ENCODE peak calls at places on chromosomes 7 and 10, in seven cellular contexts. R is GM23338, Z is nephron progenitor cell, N is MCF 10A, Y is spleen, T is NB4, X is neural crest cell. G is an unnamed sample.

GRCh38 chr7:143172354-143172753 is 10.9 kb upstream of the TAS2R39 start:
- DNase-seq in R (peak; percentile 6), Z (no peak), N (peak; percentile 71), Y (no peak), T (no peak), X (no peak), G (no peak)

GRCh38 chr7:151954866-151955820 is 1.1 kb upstream of the GALNTL5 start:
- DNase-seq in R (no peak), Z (no peak), N (no peak), Y (no peak), T (peak; percentile 63), X (no peak), G (no peak)

GRCh38 chr10:133618851-133619250 is 7.7 kb downstream of the FRG2B start:
- DNase-seq in R (no peak), Z (no peak), N (no peak), Y (no peak), T (no peak), X (no peak), G (no peak)

GRCh38 chr7:2313450-2314208 is 612 bp downstream of the SNX8 start:
- DNase-seq in R (no peak), Z (no peak), N (peak; percentile 8), Y (no peak), T (peak; percentile 47), X (no peak), G (no peak)

GRCh38 chr10:95547197-95547596 is 14.0 kb downstream of the SORBS1 start:
- DNase-seq in R (no peak), Z (no peak), N (no peak), Y (no peak), T (no peak), X (no peak), G (no peak)

GRCh38 chr10:125783957-125784356 is 8.3 kb upstream of the MMP21 start:
- DNase-seq in R (no peak), Z (no peak), N (no peak), Y (no peak), T (no peak), X (no peak), G (no peak)

GRCh38 chr7:80288175-80289122 is 153.8 kb downstream of the GNAI1 start:
- DNase-seq in R (peak; percentile 36), Z (peak; percentile 10), N (peak; percentile 43), Y (no peak), T (no peak), X (no peak), G (no peak)

GRCh38 chr7:83851551-83851950 is 202.6 kb upstream of the SEMA3E start:
- DNase-seq in R (no peak), Z (no peak), N (no peak), Y (no peak), T (no peak), X (no peak), G (no peak)

GRCh38 chr7:98399462-98399861 is 1.4 kb downstream of the BAIAP2L1 start:
- DNase-seq in R (no peak), Z (no peak), N (no peak), Y (no peak), T (no peak), X (no peak), G (no peak)

GRCh38 chr7:98398567-98399372 is 2.1 kb downstream of the BAIAP2L1 start:
- DNase-seq in R (peak; percentile 19), Z (no peak), N (peak; percentile 12), Y (no peak), T (no peak), X (no peak), G (no peak)

GRCh38 chr7:98396768-98397167 is 4.1 kb downstream of the BAIAP2L1 start:
- DNase-seq in R (no peak), Z (no peak), N (no peak), Y (no peak), T (no peak), X (no peak), G (no peak)

GRCh38 chr7:98399903-98400537 is 870 bp downstream of the BAIAP2L1 start:
- DNase-seq in R (peak; percentile 73), Z (peak; percentile 50), N (peak; percentile 34), Y (peak; percentile 21), T (no peak), X (no peak), G (no peak)

DNA sequence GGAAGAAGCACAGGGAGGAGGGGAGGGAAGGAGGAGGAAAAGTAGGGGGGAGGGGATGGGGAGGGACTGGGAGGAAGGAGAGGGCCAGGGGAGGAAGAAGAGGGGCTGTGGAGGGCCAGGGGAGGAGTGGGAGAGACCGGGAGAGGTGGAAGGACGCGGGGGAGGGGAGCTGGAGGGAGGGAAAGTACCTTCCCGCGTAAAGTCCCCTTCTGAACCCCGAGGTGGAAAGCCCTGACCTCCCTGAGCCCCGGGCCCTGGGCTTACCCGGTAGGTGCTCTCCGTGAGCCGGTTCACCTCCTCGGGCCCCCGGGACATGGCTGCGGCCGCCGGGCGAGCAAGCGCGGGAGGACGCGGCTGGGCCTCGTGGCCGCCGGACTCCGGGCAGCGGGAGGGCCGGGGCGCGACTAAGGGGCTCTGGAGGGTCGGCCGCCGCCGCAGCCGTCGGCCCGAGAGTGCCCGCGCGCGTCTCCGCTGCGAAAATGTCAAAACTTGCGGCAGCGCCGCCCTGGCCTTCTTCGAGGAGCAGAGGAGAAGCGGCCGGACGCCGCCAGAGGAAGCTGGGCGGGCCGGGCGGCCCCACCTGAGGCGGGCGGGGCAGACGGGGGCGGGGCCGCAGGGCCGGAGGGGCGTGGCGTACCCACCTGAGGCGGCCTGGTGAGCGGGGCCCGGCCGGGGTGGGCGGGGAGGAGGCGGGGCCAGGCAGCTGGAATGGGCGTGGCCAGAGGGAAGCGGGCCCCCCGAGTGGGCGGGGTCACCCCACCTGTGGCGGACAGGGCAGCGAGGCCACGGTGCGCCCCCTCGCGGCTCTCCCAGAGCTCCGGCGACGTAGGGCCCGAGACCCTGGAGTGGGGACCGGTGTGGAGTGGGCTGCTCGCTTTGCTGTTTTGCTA is at the start of gene BAIAP2L1:
- DNase-seq in R (peak; percentile 93), Z (peak; percentile 99), N (peak; percentile 91), Y (peak; percentile 93), T (peak; percentile 40), X (peak; percentile 80), G (peak; percentile 34)
- TF ChIP-seq CTCF in R (peak; percentile 89), Z (peak; percentile 66), N (peak; percentile 91), Y (peak; percentile 68), T (peak; percentile 27), X (peak; percentile 78), G (peak; percentile 63)

GRCh38 chr7:140230862-140231778 is 54.3 kb upstream of the KDM7A start:
- DNase-seq in R (peak; percentile 94), Z (peak; percentile 74), N (peak; percentile 9), Y (peak; percentile 89), T (no peak), X (peak; percentile 45), G (no peak)

GRCh38 chr7:140232959-140233649 is 56.3 kb upstream of the KDM7A start:
- DNase-seq in R (no peak), Z (no peak), N (no peak), Y (no peak), T (no peak), X (no peak), G (no peak)

GRCh38 chr7:140230517-140230861 is 53.7 kb upstream of the KDM7A start:
- DNase-seq in R (no peak), Z (peak; percentile 63), N (no peak), Y (peak; percentile 97), T (no peak), X (no peak), G (no peak)

GRCh38 chr7:140229591-140230516 is 53.1 kb upstream of the KDM7A start:
- DNase-seq in R (peak; percentile 69), Z (peak; percentile 48), N (no peak), Y (peak; percentile 93), T (no peak), X (peak; percentile 17), G (no peak)

GRCh38 chr7:140231779-140232491 is 55.2 kb upstream of the KDM7A start:
- DNase-seq in R (no peak), Z (no peak), N (peak; percentile 14), Y (no peak), T (peak; percentile 58), X (no peak), G (no peak)
- TF ChIP-seq CTCF in R (no peak), Z (no peak), N (no peak), Y (peak; percentile 32), T (no peak), X (no peak), G (no peak)

GRCh38 chr7:48209004-48209600 is 37.8 kb downstream of the ABCA13 start:
- DNase-seq in R (no peak), Z (no peak), N (no peak), Y (no peak), T (no peak), X (no peak), G (no peak)
- TF ChIP-seq CTCF in R (no peak), Z (no peak), N (no peak), Y (no peak), T (no peak), X (no peak), G (no peak)

GRCh38 chr7:112575864-112576263 is 95.1 kb downstream of the LSMEM1 start:
- DNase-seq in R (no peak), Z (no peak), N (no peak), Y (no peak), T (no peak), X (no peak), G (no peak)

GRCh38 chr7:112573302-112574039 is 92.7 kb downstream of the LSMEM1 start:
- DNase-seq in R (peak; percentile 24), Z (no peak), N (peak; percentile 15), Y (no peak), T (no peak), X (no peak), G (no peak)

GRCh38 chr7:112572669-112573301 is 92.0 kb downstream of the LSMEM1 start:
- DNase-seq in R (no peak), Z (no peak), N (peak; percentile 21), Y (no peak), T (no peak), X (no peak), G (no peak)

GRCh38 chr7:112567388-112567787 is 86.6 kb downstream of the LSMEM1 start:
- DNase-seq in R (no peak), Z (no peak), N (no peak), Y (no peak), T (no peak), X (no peak), G (no peak)

DNA sequence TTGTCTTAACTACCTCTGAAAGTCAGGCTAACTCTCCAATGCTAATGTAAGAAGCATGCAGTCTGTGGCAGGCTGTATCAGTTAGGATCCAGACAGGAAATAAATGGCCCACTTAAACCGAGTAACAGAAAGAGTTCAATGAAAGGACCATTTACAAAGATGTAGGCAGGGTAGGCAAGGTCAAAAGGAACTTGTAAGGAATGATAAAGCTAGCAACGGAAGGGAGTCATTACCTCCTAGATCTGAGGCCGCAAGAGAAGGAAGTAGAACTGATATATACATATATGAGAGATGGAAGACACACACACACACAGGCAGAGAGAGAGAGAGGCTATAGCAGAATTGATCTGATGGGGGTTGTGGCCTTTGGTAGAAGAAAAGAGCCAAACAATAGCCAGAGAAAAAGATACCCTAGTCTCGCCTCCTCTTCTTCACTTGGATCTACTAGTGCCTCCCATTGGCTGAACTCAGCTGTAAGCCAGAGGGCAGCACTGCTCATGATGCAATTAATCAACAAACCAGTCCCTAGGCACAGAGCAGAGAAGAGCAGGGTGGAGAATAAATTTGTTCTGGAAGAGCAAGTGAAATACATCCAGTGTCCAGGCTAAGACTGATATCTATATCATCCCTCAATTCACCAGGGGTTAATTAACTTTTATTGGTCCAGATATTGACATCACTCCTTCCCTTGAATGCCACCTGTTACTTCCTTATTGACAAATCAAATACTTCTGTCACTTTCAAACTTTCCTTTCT is 91.2 kb downstream of the LSMEM1 start:
- DNase-seq in R (peak; percentile 53), Z (no peak), N (peak; percentile 35), Y (no peak), T (peak; percentile 14), X (no peak), G (no peak)
- TF ChIP-seq CTCF in R (peak; percentile 78), Z (no peak), N (no peak), Y (no peak), T (no peak), X (no peak), G (no peak)

GRCh38 chr7:82816272-82816671 is 346.4 kb downstream of the PCLO start:
- DNase-seq in R (peak; percentile 63), Z (no peak), N (no peak), Y (no peak), T (no peak), X (no peak), G (no peak)
- TF ChIP-seq CTCF in R (peak; percentile 36), Z (no peak), N (no peak), Y (no peak), T (no peak), X (no peak), G (no peak)